ENCODE peak calls at places on chromosomes 6 and 20, in six cellular contexts. D is NCI-H2029 treated with DMSO at 0.1 percent for 48 hours, G is lung microvascular endothelial cell, H is mucosa of gallbladder, X is astrocyte of the cerebellum, S is nephron progenitor cell. U is an unnamed sample.

GRCh38 chr6:110650755-110651154 is 164.5 kb downstream of the CDK19 start:
- DNase-seq in X (no peak), G (no peak), D (no peak), H (no peak), S (no peak), U (no peak)

GRCh38 chr6:12403201-12403826 is 113.2 kb downstream of the EDN1 start:
- DNase-seq in S (no peak), D (no peak), G (peak; percentile 58), X (no peak), H (no peak), U (no peak)

GRCh38 chr6:143427109-143427817 is 23.2 kb downstream of the ADAT2 start:
- DNase-seq in G (peak; percentile 79), X (peak; percentile 75), S (peak; percentile 79), H (peak; percentile 67), D (peak; percentile 5), U (no peak)

GRCh38 chr20:25341716-25342680 is 48.6 kb downstream of the ABHD12 start:
- DNase-seq in S (no peak), D (peak; percentile 75), G (no peak), X (no peak), H (no peak), U (no peak)

GRCh38 chr6:156777866-156778614 is 862 bp downstream of the ARID1B start:
- DNase-seq in X (no peak), S (peak; percentile 60), H (peak; percentile 33), G (peak; percentile 61), D (peak; percentile 14), U (no peak)

GRCh38 chr6:131281471-131282270 is 146.4 kb downstream of the AKAP7 start:
- DNase-seq in S (peak; percentile 18), D (no peak), H (peak; percentile 68), X (peak; percentile 20), G (peak; percentile 79), U (no peak)

GRCh38 chr6:122887941-122888340 is 98.9 kb downstream of the SMPDL3A start:
- DNase-seq in D (no peak), X (no peak), S (no peak), H (no peak), G (no peak), U (no peak)

GRCh38 chr6:27205375-27206278 is 41.9 kb upstream of the PRSS16 start:
- DNase-seq in H (no peak), S (peak; percentile 18), D (no peak), X (no peak), G (no peak), U (no peak)

GRCh38 chr20:43799741-43800140 is 72.9 kb upstream of the GTSF1L start:
- DNase-seq in S (no peak), H (no peak), D (no peak), X (no peak), G (no peak), U (no peak)

GRCh38 chr6:104537872-104538271 is 321.8 kb downstream of the HACE1 start:
- DNase-seq in H (no peak), G (no peak), S (no peak), D (no peak), X (no peak), U (no peak)

GRCh38 chr20:62668441-62669027 is 26.2 kb downstream of the SLCO4A1 start:
- DNase-seq in G (peak; percentile 78), H (peak; percentile 81), X (peak; percentile 57), D (peak; percentile 70), S (peak; percentile 83), U (peak; percentile 97)

GRCh38 chr20:1272368-1273155 is 6.5 kb downstream of the SNPH start:
- DNase-seq in X (no peak), S (no peak), D (no peak), H (no peak), G (no peak), U (no peak)

GRCh38 chr6:11527274-11527870 is 10.2 kb upstream of the TMEM170B start:
- DNase-seq in S (no peak), D (no peak), G (no peak), H (no peak), X (no peak), U (no peak)

GRCh38 chr6:44225579-44226325 is 2.4 kb downstream of the SLC29A1 start:
- DNase-seq in G (no peak), D (no peak), H (no peak), X (no peak), S (no peak), U (no peak)

GRCh38 chr20:61440548-61441055 is 188.5 kb downstream of the CDH4 start:
- DNase-seq in G (no peak), X (no peak), H (no peak), S (no peak), D (no peak), U (no peak)

GRCh38 chr20:22866757-22867425 is 168.2 kb upstream of the SSTR4 start:
- DNase-seq in G (peak; percentile 77), H (no peak), S (no peak), X (no peak), D (no peak), U (no peak)

GRCh38 chr6:119636060-119636459 is 286.5 kb upstream of the MAN1A1 start:
- DNase-seq in H (no peak), X (no peak), D (no peak), S (no peak), G (no peak), U (no peak)

GRCh38 chr6:122790740-122791679 is 2.0 kb downstream of the SMPDL3A start:
- DNase-seq in G (no peak), X (no peak), H (no peak), S (no peak), D (no peak), U (no peak)

GRCh38 chr20:14142171-14142570 is 146.9 kb downstream of the MACROD2 start:
- DNase-seq in G (no peak), H (peak; percentile 58), D (peak; percentile 85), X (peak; percentile 26), S (peak; percentile 59), U (no peak)

GRCh38 chr6:44284119-44284518 is 13.9 kb downstream of the TMEM151B start:
- DNase-seq in S (no peak), D (no peak), H (no peak), G (no peak), X (no peak), U (no peak)

GRCh38 chr6:159440907-159441703 is 251.9 kb downstream of the SOD2 start:
- DNase-seq in G (no peak), H (no peak), S (no peak), X (no peak), D (no peak), U (no peak)

GRCh38 chr20:3990741-3991140 is 24.6 kb downstream of the RNF24 start:
- DNase-seq in G (peak; percentile 39), X (no peak), D (no peak), S (no peak), H (no peak), U (no peak)

GRCh38 chr6:5422321-5422915 is 161.1 kb downstream of the FARS2 start:
- DNase-seq in X (peak; percentile 28), G (peak; percentile 59), S (peak; percentile 14), H (no peak), D (peak; percentile 94), U (no peak)

GRCh38 chr20:61387204-61387958 is 135.3 kb downstream of the CDH4 start:
- DNase-seq in X (peak; percentile 6), G (peak; percentile 20), H (no peak), S (peak; percentile 68), D (no peak), U (no peak)

GRCh38 chr20:17570347-17571152 is 675 bp downstream of the DSTN start:
- DNase-seq in X (no peak), S (peak; percentile 73), H (peak; percentile 41), G (peak; percentile 54), D (peak; percentile 39), U (no peak)

GRCh38 chr20:22686097-22686496 is 101.7 kb upstream of the FOXA2 start:
- DNase-seq in G (peak; percentile 83), D (peak; percentile 47), S (peak; percentile 54), X (no peak), H (peak; percentile 45), U (no peak)

GRCh38 chr6:118625833-118626232 is 25.6 kb downstream of the CEP85L start:
- DNase-seq in H (no peak), G (no peak), X (no peak), D (no peak), S (no peak), U (no peak)

GRCh38 chr6:18126116-18126515 is 3.6 kb upstream of the NHLRC1 start:
- DNase-seq in D (no peak), X (no peak), S (no peak), G (peak; percentile 9), H (no peak), U (no peak)

U was measured in D721Med.